ENCODE peak calls at places on chromosomes 5 and 9, in eight cellular contexts. One of them, this sample, is unnamed. For H3K27me3, the result is how much of the 10 kb centered on the place peaks cover.

GRCh38 chr5:110916373-110917049 is 155.0 kb upstream of the TSLP start:
- DNase-seq in IMR-90: peak
- DNase-seq in gastrocnemius medialis: no peak
- DNase-seq in ovary: no peak
- DNase-seq in spleen: no peak
- DNase-seq in transverse colon: no peak
- DNase-seq in prostate gland: no peak
- DNase-seq in Peyer's patch: no peak
- DNase-seq in this sample: no peak

GRCh38 chr5:40551706-40552557 is 127.8 kb upstream of the PTGER4 start:
- DNase-seq in transverse colon: no peak
- DNase-seq in IMR-90: peak
- DNase-seq in ovary: no peak
- DNase-seq in spleen: no peak
- DNase-seq in gastrocnemius medialis: no peak
- DNase-seq in Peyer's patch: no peak
- DNase-seq in prostate gland: peak
- DNase-seq in this sample: no peak

GRCh38 chr9:81729141-81729540 is 39.8 kb upstream of the TLE1 start:
- DNase-seq in transverse colon: no peak
- DNase-seq in spleen: no peak
- DNase-seq in gastrocnemius medialis: no peak
- DNase-seq in ovary: no peak
- DNase-seq in Peyer's patch: no peak
- DNase-seq in IMR-90: no peak
- DNase-seq in prostate gland: no peak
- DNase-seq in this sample: no peak

GRCh38 chr9:136178061-136178772 is 26.7 kb downstream of the LHX3 start:
- DNase-seq in IMR-90: no peak
- DNase-seq in prostate gland: no peak
- DNase-seq in spleen: no peak
- DNase-seq in transverse colon: no peak
- DNase-seq in ovary: no peak
- DNase-seq in gastrocnemius medialis: no peak
- DNase-seq in Peyer's patch: no peak
- DNase-seq in this sample: no peak

GRCh38 chr9:110319781-110320180 is 17.9 kb downstream of the TXNDC8 start:
- DNase-seq in IMR-90: no peak
- DNase-seq in Peyer's patch: no peak
- DNase-seq in gastrocnemius medialis: no peak
- DNase-seq in prostate gland: no peak
- DNase-seq in spleen: no peak
- DNase-seq in ovary: no peak
- DNase-seq in transverse colon: no peak
- DNase-seq in this sample: no peak

GRCh38 chr5:163306421-163306820 is 131.0 kb upstream of the CCNG1 start:
- DNase-seq in spleen: no peak
- DNase-seq in prostate gland: no peak
- DNase-seq in ovary: no peak
- DNase-seq in Peyer's patch: no peak
- DNase-seq in IMR-90: no peak
- DNase-seq in gastrocnemius medialis: no peak
- DNase-seq in transverse colon: no peak
- DNase-seq in this sample: no peak

GRCh38 chr9:70113403-70114022 is 69.9 kb downstream of the MAMDC2 start:
- DNase-seq in gastrocnemius medialis: peak
- DNase-seq in spleen: no peak
- DNase-seq in IMR-90: peak
- DNase-seq in Peyer's patch: no peak
- DNase-seq in transverse colon: peak
- DNase-seq in ovary: peak
- DNase-seq in prostate gland: peak
- DNase-seq in this sample: peak

GRCh38 chr9:128454991-128455390 is 815 bp upstream of the ODF2 start:
- DNase-seq in gastrocnemius medialis: no peak
- DNase-seq in prostate gland: no peak
- DNase-seq in ovary: no peak
- DNase-seq in transverse colon: no peak
- DNase-seq in spleen: no peak
- DNase-seq in Peyer's patch: no peak
- DNase-seq in IMR-90: no peak
- DNase-seq in this sample: peak

GRCh38 chr5:80568251-80568650 is 1.8 kb downstream of the ANKRD34B start:
- DNase-seq in spleen: no peak
- DNase-seq in ovary: no peak
- DNase-seq in gastrocnemius medialis: no peak
- DNase-seq in prostate gland: no peak
- DNase-seq in IMR-90: no peak
- DNase-seq in transverse colon: no peak
- DNase-seq in Peyer's patch: no peak
- DNase-seq in this sample: no peak

GRCh38 chr5:124677376-124677998 is 69.0 kb downstream of the ZNF608 start:
- DNase-seq in spleen: no peak
- DNase-seq in IMR-90: peak
- DNase-seq in Peyer's patch: no peak
- DNase-seq in transverse colon: no peak
- DNase-seq in ovary: no peak
- DNase-seq in gastrocnemius medialis: no peak
- DNase-seq in prostate gland: no peak
- DNase-seq in this sample: no peak

GRCh38 chr9:138049085-138049778 is 171.7 kb downstream of the CACNA1B start:
- DNase-seq in IMR-90: no peak
- DNase-seq in gastrocnemius medialis: peak
- DNase-seq in transverse colon: no peak
- DNase-seq in prostate gland: no peak
- DNase-seq in spleen: peak
- DNase-seq in Peyer's patch: peak
- DNase-seq in ovary: peak
- DNase-seq in this sample: peak

GRCh38 chr9:113499876-113500497 is 36.5 kb downstream of the RGS3 start:
- DNase-seq in prostate gland: no peak
- DNase-seq in Peyer's patch: no peak
- DNase-seq in IMR-90: no peak
- DNase-seq in spleen: no peak
- DNase-seq in transverse colon: no peak
- DNase-seq in gastrocnemius medialis: no peak
- DNase-seq in ovary: no peak
- DNase-seq in this sample: no peak

GRCh38 chr9:129166962-129167557 is 11.0 kb downstream of the IER5L start:
- DNase-seq in prostate gland: peak
- DNase-seq in spleen: no peak
- DNase-seq in gastrocnemius medialis: peak
- DNase-seq in Peyer's patch: peak
- DNase-seq in ovary: peak
- DNase-seq in transverse colon: peak
- DNase-seq in IMR-90: peak
- DNase-seq in this sample: peak

GRCh38 chr9:4110562-4110961 is 189.3 kb downstream of the GLIS3 start:
- DNase-seq in transverse colon: no peak
- DNase-seq in Peyer's patch: no peak
- DNase-seq in gastrocnemius medialis: no peak
- DNase-seq in ovary: no peak
- DNase-seq in IMR-90: no peak
- DNase-seq in spleen: no peak
- DNase-seq in prostate gland: no peak
- DNase-seq in this sample: no peak

GRCh38 chr5:173686950-173687349 is 70.5 kb upstream of the BOD1 start:
- DNase-seq in prostate gland: no peak
- DNase-seq in ovary: no peak
- DNase-seq in transverse colon: no peak
- DNase-seq in gastrocnemius medialis: no peak
- DNase-seq in Peyer's patch: no peak
- DNase-seq in spleen: no peak
- DNase-seq in IMR-90: no peak
- DNase-seq in this sample: no peak

GRCh38 chr5:173689713-173690360 is 73.4 kb upstream of the BOD1 start:
- DNase-seq in IMR-90: no peak
- DNase-seq in Peyer's patch: no peak
- DNase-seq in gastrocnemius medialis: peak
- DNase-seq in prostate gland: no peak
- DNase-seq in spleen: no peak
- DNase-seq in transverse colon: peak
- DNase-seq in ovary: no peak
- DNase-seq in this sample: no peak

GRCh38 chr5:173688708-173689107 is 72.3 kb upstream of the BOD1 start:
- DNase-seq in transverse colon: no peak
- DNase-seq in IMR-90: no peak
- DNase-seq in prostate gland: no peak
- DNase-seq in ovary: no peak
- DNase-seq in gastrocnemius medialis: no peak
- DNase-seq in spleen: no peak
- DNase-seq in Peyer's patch: no peak
- DNase-seq in this sample: no peak

GRCh38 chr5:173691931-173692330 is 75.5 kb upstream of the BOD1 start:
- DNase-seq in Peyer's patch: no peak
- DNase-seq in prostate gland: no peak
- DNase-seq in IMR-90: no peak
- DNase-seq in transverse colon: no peak
- DNase-seq in spleen: no peak
- DNase-seq in gastrocnemius medialis: no peak
- DNase-seq in ovary: no peak
- DNase-seq in this sample: no peak

GRCh38 chr5:173689171-173689676 is 72.8 kb upstream of the BOD1 start:
- DNase-seq in IMR-90: no peak
- DNase-seq in transverse colon: no peak
- DNase-seq in prostate gland: no peak
- DNase-seq in ovary: no peak
- DNase-seq in spleen: no peak
- DNase-seq in Peyer's patch: no peak
- DNase-seq in gastrocnemius medialis: no peak
- DNase-seq in this sample: no peak
- H3K27me3 ChIP-seq in IMR-90: under half
- H3K27me3 ChIP-seq in transverse colon: under half
- H3K27me3 ChIP-seq in prostate gland: under half
- H3K27me3 ChIP-seq in ovary: under half
- H3K27me3 ChIP-seq in spleen: under half
- H3K27me3 ChIP-seq in Peyer's patch: under half
- H3K27me3 ChIP-seq in gastrocnemius medialis: under half
- H3K27me3 ChIP-seq in this sample: under half

GRCh38 chr5:174745495-174745894 is 21.1 kb downstream of the MSX2 start:
- DNase-seq in spleen: no peak
- DNase-seq in prostate gland: no peak
- DNase-seq in Peyer's patch: no peak
- DNase-seq in gastrocnemius medialis: no peak
- DNase-seq in ovary: no peak
- DNase-seq in transverse colon: no peak
- DNase-seq in IMR-90: no peak
- DNase-seq in this sample: no peak

GRCh38 chr5:174755103-174755502 is 30.7 kb downstream of the MSX2 start:
- DNase-seq in prostate gland: no peak
- DNase-seq in ovary: no peak
- DNase-seq in gastrocnemius medialis: no peak
- DNase-seq in IMR-90: peak
- DNase-seq in Peyer's patch: no peak
- DNase-seq in transverse colon: no peak
- DNase-seq in spleen: no peak
- DNase-seq in this sample: no peak

GRCh38 chr5:174751154-174751990 is 27.0 kb downstream of the MSX2 start:
- DNase-seq in prostate gland: no peak
- DNase-seq in IMR-90: no peak
- DNase-seq in transverse colon: no peak
- DNase-seq in gastrocnemius medialis: no peak
- DNase-seq in ovary: no peak
- DNase-seq in Peyer's patch: no peak
- DNase-seq in spleen: no peak
- DNase-seq in this sample: peak

GRCh38 chr5:174752121-174752520 is 27.7 kb downstream of the MSX2 start:
- DNase-seq in prostate gland: no peak
- DNase-seq in spleen: no peak
- DNase-seq in Peyer's patch: no peak
- DNase-seq in IMR-90: no peak
- DNase-seq in gastrocnemius medialis: no peak
- DNase-seq in transverse colon: no peak
- DNase-seq in ovary: no peak
- DNase-seq in this sample: no peak

DNA sequence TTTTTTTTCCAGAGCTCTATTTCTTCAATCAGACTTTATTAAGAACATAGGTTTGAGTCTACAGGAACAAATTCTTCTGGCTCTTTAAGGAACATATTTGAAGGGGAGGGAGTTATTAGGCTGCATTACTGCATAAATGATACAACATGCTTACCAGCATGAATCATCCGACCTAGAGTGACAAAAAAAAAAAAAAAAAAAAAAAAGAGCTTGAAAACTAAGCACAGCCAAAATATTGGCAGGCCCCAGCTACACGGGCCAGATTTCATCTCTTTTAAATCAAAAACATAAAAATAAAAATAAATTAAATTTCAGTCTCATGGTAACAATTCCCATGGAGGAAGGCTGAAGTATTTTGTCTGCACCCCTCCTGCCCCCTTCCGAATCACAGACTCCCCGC is 26.3 kb downstream of the MSX2 start:
- DNase-seq in transverse colon: no peak
- DNase-seq in Peyer's patch: no peak
- DNase-seq in gastrocnemius medialis: no peak
- DNase-seq in spleen: no peak
- DNase-seq in IMR-90: peak
- DNase-seq in prostate gland: no peak
- DNase-seq in ovary: no peak
- DNase-seq in this sample: no peak
- H3K4me3 ChIP-seq in transverse colon: peak
- H3K4me3 ChIP-seq in Peyer's patch: no peak
- H3K4me3 ChIP-seq in gastrocnemius medialis: peak
- H3K4me3 ChIP-seq in spleen: peak
- H3K4me3 ChIP-seq in IMR-90: peak
- H3K4me3 ChIP-seq in prostate gland: peak
- H3K4me3 ChIP-seq in ovary: peak
- H3K4me3 ChIP-seq in this sample: peak

GRCh38 chr9:75069171-75069570 is 18.8 kb downstream of the NMRK1 start:
- DNase-seq in gastrocnemius medialis: no peak
- DNase-seq in ovary: no peak
- DNase-seq in Peyer's patch: no peak
- DNase-seq in transverse colon: no peak
- DNase-seq in prostate gland: no peak
- DNase-seq in IMR-90: no peak
- DNase-seq in spleen: no peak
- DNase-seq in this sample: no peak
- TF ChIP-seq POLR2A in gastrocnemius medialis: no peak
- TF ChIP-seq POLR2A in ovary: no peak
- TF ChIP-seq POLR2A in Peyer's patch: no peak
- TF ChIP-seq POLR2A in transverse colon: no peak
- TF ChIP-seq POLR2A in prostate gland: no peak
- TF ChIP-seq POLR2A in IMR-90: no peak
- TF ChIP-seq POLR2A in spleen: no peak
- TF ChIP-seq POLR2A in this sample: no peak

DNA sequence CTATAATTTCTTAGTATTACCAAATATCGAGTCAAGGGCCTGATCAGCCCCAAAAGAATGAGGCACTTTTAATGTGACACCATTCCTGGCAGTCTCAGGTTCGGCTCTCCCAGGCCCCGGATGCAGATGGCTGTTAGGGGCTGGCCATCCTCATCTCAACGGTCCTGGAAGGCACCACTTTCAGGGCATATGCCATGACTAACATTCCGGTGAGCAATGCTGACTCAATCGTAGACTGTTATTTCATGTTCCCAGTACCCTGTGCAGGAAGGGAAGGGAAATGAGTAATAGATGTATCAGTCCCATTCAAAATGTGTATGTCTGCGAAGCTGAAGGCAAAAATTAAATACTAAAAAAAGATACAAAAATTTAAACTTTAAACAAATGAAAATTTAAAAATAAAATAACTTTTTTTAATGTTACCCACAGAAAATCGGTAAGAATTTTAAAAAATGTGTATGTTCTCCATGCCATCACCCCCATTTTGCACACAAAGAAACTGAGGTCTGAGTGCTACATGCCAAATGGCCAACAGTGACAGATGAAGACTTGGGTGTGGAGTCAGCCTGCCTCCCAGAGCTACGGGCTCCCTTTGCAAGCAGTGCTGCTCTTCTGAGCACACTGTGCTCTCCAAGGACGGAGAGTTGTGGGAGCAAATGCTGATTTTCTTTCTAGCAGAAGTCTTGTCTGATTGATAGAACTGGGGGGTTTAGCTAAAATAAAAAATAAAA is 79.0 kb downstream of the GLDC start:
- DNase-seq in Peyer's patch: no peak
- DNase-seq in IMR-90: peak
- DNase-seq in prostate gland: no peak
- DNase-seq in transverse colon: no peak
- DNase-seq in gastrocnemius medialis: no peak
- DNase-seq in spleen: no peak
- DNase-seq in ovary: no peak
- DNase-seq in this sample: no peak
- H3K27me3 ChIP-seq in Peyer's patch: under half
- H3K27me3 ChIP-seq in IMR-90: under half
- H3K27me3 ChIP-seq in prostate gland: under half
- H3K27me3 ChIP-seq in transverse colon: under half
- H3K27me3 ChIP-seq in gastrocnemius medialis: under half
- H3K27me3 ChIP-seq in spleen: under half
- H3K27me3 ChIP-seq in ovary: under half
- H3K27me3 ChIP-seq in this sample: under half

This sample was measured in testis.